ENCODE peak calls at places on chromosomes 4 and X, in ten cellular contexts. Z is A549, B is pancreas, I is tibial nerve, Y is uterus, K is B cell, G is hypothalamus, E is left lung, S is mesendoderm, U is NCI-H187. T is an unnamed sample.

GRCh38 chrX:39975094-39975865 is 122.5 kb downstream of the BCOR start:
- DNase-seq in U (no peak), S (peak), K (no peak), I (no peak), B (no peak), G (no peak), E (peak), Z (no peak), Y (no peak), T (no peak)

GRCh38 chr4:100317032-100317864 is 127.0 kb upstream of the DDIT4L start:
- DNase-seq in S (no peak), K (no peak), Y (no peak), I (no peak), E (no peak), Z (no peak), U (no peak), G (no peak), B (no peak), T (no peak)

GRCh38 chrX:47366051-47366722 is 4.2 kb upstream of the ZNF157 start:
- DNase-seq in S (peak), Y (peak), K (peak), E (peak), I (peak), U (peak), B (peak), Z (peak), G (peak), T (peak)

GRCh38 chr4:174564529-174564928 is 42.2 kb upstream of the HPGD start:
- DNase-seq in S (no peak), E (no peak), I (no peak), G (no peak), B (no peak), Z (no peak), Y (no peak), K (no peak), U (no peak), T (no peak)

GRCh38 chr4:3364199-3364598 is 71.4 kb downstream of the RGS12 start:
- DNase-seq in E (no peak), K (no peak), G (no peak), B (no peak), U (no peak), S (no peak), I (no peak), Z (no peak), Y (no peak), T (no peak)

GRCh38 chr4:7654550-7655266 is 220.0 kb upstream of the PSAPL1 start:
- DNase-seq in B (no peak), E (no peak), Z (no peak), I (no peak), S (peak), U (no peak), K (no peak), G (no peak), Y (no peak), T (no peak)

GRCh38 chrX:9072281-9072680 is 38.4 kb upstream of the FAM9B start:
- DNase-seq in U (no peak), Z (no peak), K (no peak), B (no peak), E (no peak), G (no peak), S (no peak), Y (peak), I (no peak), T (no peak)

GRCh38 chrX:70444326-70445196 is at the start of gene DLG3:
- DNase-seq in S (peak), G (peak), U (no peak), B (no peak), K (no peak), E (no peak), Y (no peak), Z (peak), I (no peak), T (no peak)

GRCh38 chr4:8915201-8916200 is 43.9 kb upstream of the HMX1 start:
- DNase-seq in Z (no peak), K (peak), G (no peak), U (no peak), S (no peak), E (peak), Y (no peak), I (no peak), B (no peak), T (no peak)

GRCh38 chr4:37675587-37676290 is 10.4 kb downstream of the RELL1 start:
- DNase-seq in Z (no peak), G (no peak), Y (no peak), I (no peak), U (no peak), E (no peak), S (no peak), K (peak), B (no peak), T (no peak)

GRCh38 chr4:138113819-138114415 is 128.2 kb downstream of the SLC7A11 start:
- DNase-seq in B (no peak), U (no peak), G (no peak), E (no peak), Z (no peak), Y (no peak), K (no peak), S (no peak), I (no peak), T (no peak)

GRCh38 chr4:663438-664428 is 10.3 kb downstream of the ATP5ME start:
- DNase-seq in K (peak), G (peak), E (peak), Y (no peak), I (no peak), Z (no peak), B (peak), U (no peak), S (peak), T (no peak)

GRCh38 chr4:165394275-165394674 is 15.5 kb downstream of the CPE start:
- DNase-seq in B (no peak), G (no peak), S (no peak), U (no peak), Z (no peak), E (no peak), K (no peak), Y (no peak), I (no peak), T (no peak)

GRCh38 chrX:112651766-112652165 is 28.0 kb downstream of the LHFPL1 start:
- DNase-seq in B (no peak), Y (no peak), Z (no peak), U (no peak), K (no peak), G (no peak), I (no peak), S (no peak), E (no peak), T (no peak)

GRCh38 chr4:153151535-153152452 is 52.4 kb upstream of the TRIM2 start:
- DNase-seq in G (peak), K (peak), Y (peak), S (peak), E (peak), I (no peak), Z (peak), B (peak), U (peak), T (no peak)

GRCh38 chrX:22800360-22800759 is 199.4 kb upstream of the DDX53 start:
- DNase-seq in S (peak), Y (no peak), G (no peak), K (no peak), E (no peak), U (no peak), I (peak), Z (peak), B (no peak), T (peak)

GRCh38 chr4:73139991-73140390 is 70.5 kb upstream of the COX18 start:
- DNase-seq in U (no peak), K (no peak), I (no peak), Y (no peak), B (no peak), E (no peak), S (no peak), G (no peak), Z (no peak), T (no peak)

GRCh38 chr4:155738548-155738947 is 20.3 kb upstream of the GUCY1B1 start:
- DNase-seq in G (no peak), U (no peak), Z (no peak), I (no peak), B (no peak), E (no peak), K (no peak), S (no peak), Y (no peak), T (no peak)

GRCh38 chr4:53767503-53767902 is 176.2 kb upstream of the LNX1 start:
- DNase-seq in S (no peak), B (no peak), G (no peak), K (no peak), I (no peak), E (no peak), Z (no peak), Y (no peak), U (no peak), T (peak)